ENCODE peak calls at places on chromosome 13, in four cellular contexts. H is GM12878, R is SK-N-SH, E is HepG2. Z is an unnamed sample.
A peak's percentile ranks its signal among the peaks of the same experiment; 100 is the strongest.

GRCh38 chr13:83895994-83896580 is 13.8 kb upstream of the SLITRK1 start:
- DNase-seq in H (no peak), E (no peak), R (no peak), Z (no peak)

GRCh38 chr13:64180756-64181155 is 2765.1 kb upstream of the PCDH20 start:
- DNase-seq in H (no peak), R (no peak), E (no peak), Z (no peak)

GRCh38 chr13:97276862-97277269 is 54.7 kb downstream of the MBNL2 start:
- DNase-seq in E (no peak), R (no peak), H (no peak), Z (no peak)

GRCh38 chr13:32669030-32669646 is 82.9 kb downstream of the PDS5B start:
- DNase-seq in H (no peak), R (peak; percentile 36), E (peak; percentile 53), Z (no peak)

GRCh38 chr13:45615501-45616101 is at the start of gene ERICH6B:
- DNase-seq in E (no peak), R (no peak), H (no peak), Z (peak; percentile 67)

GRCh38 chr13:19845758-19846157 is 17.7 kb downstream of the ZMYM5 start:
- DNase-seq in R (peak; percentile 32), E (peak; percentile 57), H (no peak), Z (no peak)

GRCh38 chr13:26541041-26541440 is 16.4 kb upstream of the WASF3 start:
- DNase-seq in H (no peak), E (no peak), R (no peak), Z (no peak)

GRCh38 chr13:94292323-94292640 is 187.2 kb downstream of the DCT start:
- DNase-seq in H (no peak), R (no peak), E (no peak), Z (no peak)

GRCh38 chr13:42883771-42884170 is 102.4 kb downstream of the FAM216B start:
- DNase-seq in E (no peak), H (no peak), R (peak; percentile 61), Z (no peak)

GRCh38 chr13:26965976-26966375 is 205.4 kb upstream of the GPR12 start:
- DNase-seq in H (no peak), R (no peak), E (no peak), Z (no peak)

GRCh38 chr13:20285530-20285929 is 53.4 kb upstream of the GJB6 start:
- DNase-seq in E (no peak), R (no peak), H (no peak), Z (no peak)

GRCh38 chr13:23790591-23791170 is 98.5 kb downstream of the MIPEP start:
- DNase-seq in E (no peak), R (no peak), H (no peak), Z (no peak)

GRCh38 chr13:41652735-41653361 is 195.5 kb downstream of the RGCC start:
- DNase-seq in R (peak; percentile 60), H (no peak), E (peak; percentile 62), Z (no peak)

GRCh38 chr13:44140146-44140545 is 233.5 kb upstream of the SERP2 start:
- DNase-seq in R (no peak), E (peak; percentile 16), H (no peak), Z (no peak)

GRCh38 chr13:40518481-40518882 is 148.0 kb downstream of the FOXO1 start:
- DNase-seq in H (peak; percentile 60), R (no peak), E (no peak), Z (no peak)

GRCh38 chr13:26629260-26629659 is 71.8 kb downstream of the WASF3 start:
- DNase-seq in R (no peak), E (peak; percentile 12), H (no peak), Z (no peak)

GRCh38 chr13:55777612-55778011 is 1363.1 kb upstream of the PRR20A start:
- DNase-seq in R (no peak), E (no peak), H (no peak), Z (no peak)

GRCh38 chr13:85386424-85386823 is 412.8 kb downstream of the SLITRK6 start:
- DNase-seq in H (no peak), E (peak; percentile 39), R (peak; percentile 7), Z (no peak)

GRCh38 chr13:113863511-113864302 is at the start of gene GAS6:
- DNase-seq in E (no peak), R (peak; percentile 89), H (no peak), Z (peak; percentile 65)

GRCh38 chr13:112724788-112725345 is 35.0 kb downstream of the ATP11A start:
- DNase-seq in E (no peak), R (no peak), H (no peak), Z (no peak)

GRCh38 chr13:28532226-28533048 is 37.5 kb upstream of the FLT1 start:
- DNase-seq in R (peak; percentile 44), H (no peak), E (no peak), Z (no peak)

GRCh38 chr13:91758724-91759123 is 360.3 kb downstream of the GPC5 start:
- DNase-seq in E (no peak), H (no peak), R (no peak), Z (no peak)

GRCh38 chr13:20359335-20359734 is 127.2 kb upstream of the GJB6 start:
- DNase-seq in E (peak; percentile 32), H (no peak), R (no peak), Z (no peak)

GRCh38 chr13:27006519-27007161 is 165.0 kb downstream of the USP12 start:
- DNase-seq in H (no peak), R (peak; percentile 51), E (no peak), Z (peak; percentile 68)

GRCh38 chr13:112974676-112975075 is 5.7 kb downstream of the MCF2L start:
- DNase-seq in E (no peak), R (no peak), H (no peak), Z (no peak)

GRCh38 chr13:91621161-91621560 is 222.7 kb downstream of the GPC5 start:
- DNase-seq in H (no peak), E (no peak), R (no peak), Z (no peak)

GRCh38 chr13:47038196-47038595 is 141.3 kb upstream of the HTR2A start:
- DNase-seq in E (no peak), H (no peak), R (no peak), Z (no peak)

GRCh38 chr13:40605573-40605972 is 60.9 kb downstream of the FOXO1 start:
- DNase-seq in H (no peak), E (no peak), R (no peak), Z (no peak)

GRCh38 chr13:93473441-93474270 is 247.0 kb downstream of the GPC6 start:
- DNase-seq in H (no peak), R (no peak), E (no peak), Z (no peak)

GRCh38 chr13:49399801-49400472 is 43.9 kb downstream of the CAB39L start:
- DNase-seq in H (no peak), R (no peak), E (no peak), Z (no peak)

GRCh38 chr13:98460519-98460918 is 116.4 kb downstream of the STK24 start:
- DNase-seq in R (no peak), E (no peak), H (no peak), Z (no peak)

GRCh38 chr13:98461525-98462240 is 115.2 kb downstream of the STK24 start:
- DNase-seq in E (no peak), R (no peak), H (no peak), Z (no peak)

GRCh38 chr13:98459721-98460370 is 117.1 kb downstream of the STK24 start:
- DNase-seq in E (no peak), H (no peak), R (no peak), Z (no peak)

GRCh38 chr13:98462946-98463345 is 114.0 kb downstream of the STK24 start:
- DNase-seq in E (no peak), H (no peak), R (no peak), Z (no peak)

GRCh38 chr13:98462241-98462882 is 114.5 kb downstream of the STK24 start:
- DNase-seq in E (no peak), R (no peak), H (no peak), Z (no peak)
- H3K36me3 ChIP-seq in E (peaks cover 88% of the 10 kb centered on the region), R (peaks cover 57% of the 10 kb centered on the region), H (peaks cover 33% of the 10 kb centered on the region), Z (peaks cover 23% of the 10 kb centered on the region)

GRCh38 chr13:34174671-34175145 is 356.8 kb downstream of the RFC3 start:
- DNase-seq in H (no peak), E (no peak), R (no peak), Z (no peak)

GRCh38 chr13:34176636-34177035 is 358.7 kb downstream of the RFC3 start:
- DNase-seq in H (no peak), R (no peak), E (no peak), Z (no peak)

GRCh38 chr13:34179481-34179880 is 361.5 kb downstream of the RFC3 start:
- DNase-seq in R (no peak), H (no peak), E (no peak), Z (no peak)
- TF ChIP-seq TCF12 in R (no peak), H (no peak), E (no peak), Z (no peak)

GRCh38 chr13:108156749-108157148 is 58.6 kb downstream of the LIG4 start:
- DNase-seq in H (no peak), E (no peak), R (no peak), Z (no peak)

GRCh38 chr13:108155185-108156106 is 59.9 kb downstream of the LIG4 start:
- DNase-seq in R (peak; percentile 55), E (peak; percentile 40), H (no peak), Z (peak; percentile 10)

GRCh38 chr13:108154421-108154858 is 60.9 kb downstream of the LIG4 start:
- DNase-seq in R (no peak), H (no peak), E (peak; percentile 95), Z (no peak)

DNA sequence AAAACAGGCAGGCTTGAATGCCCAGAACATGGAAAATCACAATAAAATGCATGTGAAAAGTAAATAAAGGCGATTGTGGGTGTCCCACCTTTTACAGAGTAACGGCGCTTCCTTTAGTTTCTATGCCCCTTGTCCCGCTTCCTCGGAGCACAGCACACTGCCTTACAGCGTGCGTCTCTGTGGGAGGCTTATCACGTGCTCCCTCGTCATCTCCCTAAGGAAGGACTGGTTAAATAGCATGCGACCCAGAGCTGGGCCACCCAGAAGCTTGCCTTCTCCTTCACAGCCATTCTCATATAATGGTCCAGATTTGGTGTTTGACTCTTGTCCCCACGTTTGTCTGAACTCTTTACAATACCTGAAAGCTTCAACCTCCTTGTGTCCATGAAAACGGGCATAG is 56.6 kb downstream of the LIG4 start:
- DNase-seq in R (no peak), E (no peak), H (no peak), Z (no peak)
- H2AFZ ChIP-seq in R (no peak overlapping the region), E (no peak overlapping the region), H (no peak overlapping the region), Z (peak overlapping the region; percentile 68)

GRCh38 chr13:52371736-52372247 is 34.2 kb downstream of the THSD1 start:
- DNase-seq in R (peak; percentile 24), E (peak; percentile 66), H (no peak), Z (no peak)
- H3K36me3 ChIP-seq in R (no peaks in the 10 kb centered on the region), E (no peaks in the 10 kb centered on the region), H (no peaks in the 10 kb centered on the region), Z (no peaks in the 10 kb centered on the region)

DNA sequence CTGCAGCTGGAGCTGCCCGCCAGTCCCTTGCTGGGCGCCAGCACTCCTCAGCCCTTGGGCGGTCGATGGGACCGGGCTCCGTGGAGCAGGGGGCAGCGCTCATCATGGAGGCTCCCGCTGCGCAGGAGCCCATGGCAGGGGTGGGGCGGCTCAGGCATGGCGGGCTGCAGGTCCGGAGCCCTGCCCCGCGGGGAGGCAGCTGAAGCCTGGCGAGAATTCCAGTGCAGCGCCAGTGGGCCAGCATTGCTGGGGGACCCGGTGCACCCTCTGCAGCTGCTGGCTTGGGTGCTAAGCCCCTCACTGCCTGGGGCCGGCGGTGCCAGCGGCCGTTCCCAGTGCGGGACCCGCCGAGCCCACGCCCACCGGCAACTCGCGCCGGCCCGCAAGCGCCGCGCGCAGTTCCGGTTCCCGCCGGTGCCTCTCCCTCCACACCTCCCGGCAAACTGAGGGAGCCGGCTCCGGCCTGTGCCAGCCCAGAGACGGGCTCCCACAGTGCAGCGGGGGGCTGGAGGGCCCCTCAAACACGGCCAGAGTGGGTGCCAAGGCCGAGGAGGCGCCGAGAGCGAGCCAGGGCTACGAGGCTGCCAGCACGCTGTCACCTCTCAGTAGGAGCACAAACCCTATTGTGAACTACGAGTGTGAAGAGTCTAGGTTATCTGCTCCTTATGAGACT is 687.1 kb downstream of the PCDH17 start:
- DNase-seq in R (no peak), E (no peak), H (no peak), Z (no peak)
- TF ChIP-seq TCF12 in R (no peak), E (no peak), H (no peak), Z (no peak)